ENCODE peak calls at places on chromosomes 6 and 20, in eight cellular contexts. K is osteocyte; F is GM10248; N is stimulated activated CD8-positive, alpha-beta memory T cell treated with anti-CD3 and anti-CD28 coated beads, Interleukin-15, amount 100 ng/mL, for 48 hours; Y is stimulated activated CD4-positive, alpha-beta T cell treated with anti-CD3 and anti-CD28 coated beads, TNF-alpha, amount 100 ng/mL, for 4 hours; G is NB4; X is erythroblast; C is RPMI7951. R is an unnamed sample.

GRCh38 chr6:38269773-38270172 is 370.0 kb downstream of the BTBD9 start:
- DNase-seq in K (no peak), F (no peak), N (no peak), Y (no peak), G (no peak), X (no peak), C (no peak), R (no peak)

GRCh38 chr20:40688129-40689099 is 622 bp downstream of the MAFB start:
- DNase-seq in K (no peak), F (no peak), N (no peak), Y (no peak), G (no peak), X (peak), C (no peak), R (peak)

GRCh38 chr6:35218021-35218420 is 4.3 kb downstream of the SCUBE3 start:
- DNase-seq in K (no peak), F (no peak), N (no peak), Y (no peak), G (peak), X (no peak), C (no peak), R (no peak)

GRCh38 chr6:37182736-37183590 is 13.0 kb downstream of the PIM1 start:
- DNase-seq in K (no peak), F (peak), N (peak), Y (peak), G (peak), X (peak), C (no peak), R (no peak)

GRCh38 chr6:103570431-103570830 is 1289.3 kb downstream of the HACE1 start:
- DNase-seq in K (no peak), F (no peak), N (no peak), Y (no peak), G (no peak), X (no peak), C (no peak), R (no peak)

GRCh38 chr6:169372616-169373015 is 119.0 kb upstream of the THBS2 start:
- DNase-seq in K (no peak), F (no peak), N (no peak), Y (no peak), G (no peak), X (no peak), C (no peak), R (no peak)

GRCh38 chr6:38184780-38185080 is 365.2 kb downstream of the ZFAND3 start:
- DNase-seq in K (peak), F (no peak), N (no peak), Y (no peak), G (no peak), X (no peak), C (no peak), R (no peak)

GRCh38 chr6:132392792-132393191 is 8.5 kb downstream of the MOXD1 start:
- DNase-seq in K (no peak), F (no peak), N (no peak), Y (no peak), G (no peak), X (no peak), C (peak), R (no peak)

GRCh38 chr20:63837475-63837874 is 6.4 kb upstream of the ZBTB46 start:
- DNase-seq in K (no peak), F (no peak), N (no peak), Y (no peak), G (no peak), X (no peak), C (no peak), R (no peak)

GRCh38 chr20:14582855-14583254 is 245.4 kb upstream of the FLRT3 start:
- DNase-seq in K (no peak), F (no peak), N (no peak), Y (no peak), G (peak), X (no peak), C (no peak), R (no peak)

GRCh38 chr6:155177369-155177961 is 86.3 kb upstream of the CLDN20 start:
- DNase-seq in K (no peak), F (no peak), N (no peak), Y (no peak), G (peak), X (peak), C (peak), R (peak)

GRCh38 chr6:141401168-141401567 is 731.6 kb upstream of the GJE1 start:
- DNase-seq in K (no peak), F (no peak), N (no peak), Y (no peak), G (no peak), X (no peak), C (no peak), R (no peak)

GRCh38 chr6:167565388-167565787 is 240.5 kb downstream of the TTLL2 start:
- DNase-seq in K (peak), F (no peak), N (no peak), Y (no peak), G (no peak), X (no peak), C (no peak), R (no peak)

GRCh38 chr6:87483929-87484328 is 11.2 kb downstream of the SLC35A1 start:
- DNase-seq in K (no peak), F (no peak), N (no peak), Y (no peak), G (peak), X (peak), C (peak), R (peak)

GRCh38 chr6:36820700-36821580 is 18.3 kb downstream of the CPNE5 start:
- DNase-seq in K (no peak), F (no peak), N (no peak), Y (no peak), G (peak), X (no peak), C (peak), R (peak)

GRCh38 chr6:151242420-151242841 is 2.7 kb downstream of the AKAP12 start:
- DNase-seq in K (no peak), F (no peak), N (no peak), Y (no peak), G (no peak), X (no peak), C (peak), R (peak)

R was measured in Daoy.